ENCODE peak calls at places on chromosomes 11 and 22, in ten cellular contexts. K, W, M, V, I, Y, H, Z, F and G are unnamed samples.

GRCh38 chr11:57787920-57788716 is 26.5 kb downstream of the CTNND1 start:
- DNase-seq in K (no peak), Z (peak), I (no peak), V (no peak), W (peak), H (no peak), F (peak), M (no peak), Y (peak), G (peak)

GRCh38 chr11:88104408-88104807 is 70.8 kb downstream of the RAB38 start:
- DNase-seq in M (no peak), V (no peak), F (no peak), H (no peak), K (no peak), W (no peak), Y (no peak), I (no peak), Z (peak), G (no peak)

GRCh38 chr22:37639771-37640590 is 512 bp downstream of the SH3BP1 start:
- DNase-seq in I (no peak), H (no peak), Z (peak), M (no peak), Y (peak), W (no peak), V (no peak), F (peak), K (no peak), G (no peak)

GRCh38 chr11:45051621-45052020 is 94.8 kb upstream of the PRDM11 start:
- DNase-seq in V (no peak), M (no peak), Y (no peak), W (no peak), Z (no peak), H (no peak), K (no peak), I (no peak), F (no peak), G (no peak)

GRCh38 chr22:38802671-38803121 is 8.8 kb upstream of the DNAL4 start:
- DNase-seq in Z (peak), M (no peak), Y (peak), H (no peak), V (peak), F (peak), W (no peak), I (no peak), K (peak), G (peak)

GRCh38 chr22:26259510-26259909 is 90.2 kb downstream of the SEZ6L start:
- DNase-seq in M (no peak), Z (peak), V (no peak), W (no peak), Y (peak), F (peak), H (no peak), I (no peak), K (no peak), G (peak)

GRCh38 chr11:57791321-57792059 is 29.9 kb downstream of the CTNND1 start:
- DNase-seq in Z (peak), W (no peak), V (no peak), M (no peak), I (no peak), K (no peak), F (no peak), H (no peak), Y (no peak), G (no peak)

GRCh38 chr22:29762263-29762662 is 4.5 kb downstream of the ZMAT5 start:
- DNase-seq in Z (no peak), W (no peak), F (no peak), H (no peak), M (no peak), V (no peak), K (no peak), Y (no peak), I (no peak), G (no peak)

GRCh38 chr11:6719588-6719987 is 36.4 kb upstream of the MRPL17 start:
- DNase-seq in I (no peak), H (no peak), M (no peak), K (no peak), F (no peak), Y (no peak), V (no peak), Z (no peak), W (no peak), G (no peak)

GRCh38 chr11:89293966-89294679 is 116.4 kb downstream of the TYR start:
- DNase-seq in H (no peak), Z (no peak), M (no peak), I (peak), F (peak), W (no peak), V (no peak), Y (peak), K (peak), G (no peak)

GRCh38 chr11:77198440-77198849 is 70.4 kb downstream of the MYO7A start:
- DNase-seq in V (no peak), F (peak), Y (peak), I (peak), Z (no peak), H (no peak), M (no peak), K (no peak), W (no peak), G (no peak)

GRCh38 chr11:64095286-64095825 is 59.6 kb downstream of the FLRT1 start:
- DNase-seq in W (no peak), V (no peak), M (no peak), Z (no peak), F (no peak), K (no peak), H (no peak), Y (no peak), I (no peak), G (no peak)

GRCh38 chr11:79276900-79277299 is 163.9 kb downstream of the TENM4 start:
- DNase-seq in K (no peak), W (no peak), Z (no peak), F (no peak), V (no peak), M (no peak), Y (no peak), H (no peak), I (no peak), G (no peak)

GRCh38 chr11:95764267-95764898 is 25.2 kb downstream of the FAM76B start:
- DNase-seq in I (no peak), H (no peak), K (no peak), W (no peak), F (peak), Y (peak), V (peak), M (no peak), Z (peak), G (peak)

GRCh38 chr22:50640857-50641647 is 13.1 kb upstream of the ARSA start:
- DNase-seq in Z (no peak), W (no peak), Y (peak), V (no peak), I (peak), H (no peak), M (no peak), K (no peak), F (no peak), G (no peak)

GRCh38 chr11:123137496-123138270 is 57.4 kb downstream of the CLMP start:
- DNase-seq in M (no peak), I (peak), W (peak), K (peak), Z (no peak), V (no peak), F (peak), H (peak), Y (peak), G (no peak)

GRCh38 chr11:10452211-10452767 is 2.8 kb upstream of the AMPD3 start:
- DNase-seq in K (no peak), F (no peak), H (no peak), Y (no peak), M (no peak), V (no peak), W (no peak), Z (no peak), I (no peak), G (no peak)

GRCh38 chr11:117145393-117145761 is 1.3 kb downstream of the PAFAH1B2 start:
- DNase-seq in M (no peak), I (no peak), W (no peak), H (no peak), V (no peak), F (peak), Y (peak), Z (peak), K (peak), G (peak)
- TF ChIP-seq CTCF in M (no peak), I (no peak), W (no peak), H (no peak), V (peak), F (peak), Y (peak), Z (peak), K (peak), G (no peak)

GRCh38 chr11:836274-836673 is 3.5 kb downstream of the CD151 start:
- DNase-seq in V (no peak), F (no peak), H (no peak), W (no peak), Y (no peak), Z (no peak), M (no peak), K (no peak), I (no peak), G (no peak)

GRCh38 chr11:837189-837989 is 4.6 kb downstream of the CD151 start:
- DNase-seq in Z (no peak), W (peak), Y (no peak), M (no peak), H (no peak), K (no peak), V (no peak), I (no peak), F (no peak), G (no peak)

GRCh38 chr11:838441-839279 is 3.7 kb downstream of the POLR2L start:
- DNase-seq in H (no peak), V (no peak), I (no peak), Y (peak), F (peak), K (no peak), W (no peak), M (no peak), Z (peak), G (no peak)

GRCh38 chr11:837990-838307 is 4.4 kb downstream of the POLR2L start:
- DNase-seq in W (no peak), V (no peak), H (no peak), F (no peak), I (no peak), K (no peak), Z (no peak), Y (no peak), M (no peak), G (no peak)

GRCh38 chr11:836700-837099 is 3.9 kb downstream of the CD151 start:
- DNase-seq in I (no peak), Z (no peak), W (no peak), M (no peak), K (no peak), Y (no peak), F (no peak), H (no peak), V (no peak), G (no peak)
- H3K27ac ChIP-seq in I (no peak), Z (no peak), W (no peak), M (no peak), K (no peak), Y (no peak), F (no peak), H (peak), V (no peak), G (peak)

GRCh38 chr11:14148653-14149273 is 186.2 kb downstream of the SPON1 start:
- DNase-seq in V (peak), H (no peak), I (no peak), W (no peak), M (no peak), Y (peak), Z (peak), K (peak), F (peak), G (peak)
- TF ChIP-seq CTCF in V (peak), H (peak), I (peak), W (peak), M (peak), Y (peak), Z (peak), K (peak), F (peak), G (peak)

DNA sequence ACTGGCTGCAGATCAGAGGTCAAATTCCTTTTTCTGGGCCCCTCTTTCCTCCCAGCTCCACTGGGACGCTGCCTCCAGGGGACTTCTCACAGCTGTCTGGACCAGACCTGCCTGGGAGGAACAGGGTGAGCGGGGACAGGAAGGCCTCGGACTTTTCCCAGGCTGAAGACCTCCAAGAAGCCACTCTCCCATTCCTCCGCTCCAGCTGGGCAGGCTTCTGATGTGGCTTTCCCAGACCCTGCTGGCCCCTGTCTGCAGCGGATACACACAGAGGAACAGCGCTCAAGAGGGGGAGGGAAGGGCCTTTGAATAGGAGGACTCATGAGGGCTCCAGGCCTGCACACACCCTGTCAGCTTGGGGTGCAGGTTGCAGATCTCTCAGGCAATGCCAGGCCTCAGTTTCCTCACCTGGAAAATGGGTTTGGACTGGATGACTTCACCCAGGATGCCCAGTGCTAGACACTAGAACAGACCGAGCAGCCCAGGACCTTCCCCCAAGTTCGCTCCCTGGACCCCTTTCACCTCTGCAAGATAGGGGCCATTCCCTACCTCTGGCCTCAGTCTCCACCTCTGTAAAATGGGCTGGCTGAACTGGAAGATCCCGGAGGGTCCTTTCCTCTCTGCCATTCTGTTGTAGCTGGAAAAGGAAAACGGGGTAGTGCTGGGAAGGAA is 36.6 kb downstream of the MB start:
- DNase-seq in Z (no peak), K (no peak), I (no peak), H (no peak), M (no peak), F (no peak), Y (no peak), V (no peak), W (no peak), G (no peak)
- H3K27ac ChIP-seq in Z (no peak), K (no peak), I (no peak), H (no peak), M (no peak), F (no peak), Y (no peak), V (no peak), W (no peak), G (no peak)

GRCh38 chr11:102518296-102519094 is 12.1 kb downstream of the MMP7 start:
- DNase-seq in H (no peak), Z (peak), I (no peak), M (no peak), Y (peak), K (no peak), W (no peak), F (peak), V (no peak), G (no peak)
- TF ChIP-seq CTCF in H (no peak), Z (no peak), I (no peak), M (no peak), Y (peak), K (no peak), W (no peak), F (peak), V (no peak), G (no peak)

GRCh38 chr11:114166897-114167323 is 107.4 kb downstream of the ZBTB16 start:
- DNase-seq in F (no peak), W (no peak), V (peak), Y (no peak), I (no peak), Z (peak), M (no peak), H (no peak), K (peak), G (peak)

GRCh38 chr11:114164546-114164945 is 105.0 kb downstream of the ZBTB16 start:
- DNase-seq in I (no peak), K (no peak), Z (no peak), Y (no peak), H (no peak), V (no peak), M (no peak), W (no peak), F (no peak), G (no peak)

GRCh38 chr11:114166389-114166788 is 106.9 kb downstream of the ZBTB16 start:
- DNase-seq in Y (no peak), H (no peak), I (no peak), V (no peak), K (no peak), Z (no peak), M (no peak), W (no peak), F (no peak), G (no peak)

GRCh38 chr11:114163830-114164401 is 104.4 kb downstream of the ZBTB16 start:
- DNase-seq in F (no peak), V (no peak), H (no peak), M (no peak), Z (no peak), I (no peak), W (no peak), K (no peak), Y (no peak), G (no peak)

GRCh38 chr11:114165326-114166230 is 106.1 kb downstream of the ZBTB16 start:
- DNase-seq in F (no peak), Y (no peak), I (no peak), Z (no peak), K (no peak), M (no peak), H (no peak), W (no peak), V (no peak), G (no peak)
- H3K27ac ChIP-seq in F (no peak), Y (no peak), I (peak), Z (no peak), K (no peak), M (no peak), H (peak), W (peak), V (no peak), G (peak)